ENCODE peak calls at places on chromosomes 2 and 18, in six cellular contexts. E is lung, Q is stomach, B is SK-N-SH, O is astrocyte, D is NT2/D1. G is an unnamed sample. For H3K36me3 and H3K27me3, the result is how much of the 10 kb centered on the place peaks cover.

GRCh38 chr2:128317186-128317897 is 1.3 kb downstream of the HS6ST1 start:
- DNase-seq in O (no peak), B (peak), D (no peak), Q (peak), E (peak), G (peak)

GRCh38 chr2:206154197-206154596 is 5.0 kb downstream of the NDUFS1 start:
- DNase-seq in E (no peak), D (no peak), O (no peak), Q (no peak), B (no peak), G (no peak)

GRCh38 chr2:55133467-55134315 is 83.4 kb upstream of the RTN4 start:
- DNase-seq in O (peak), D (peak), B (no peak), Q (peak), E (peak), G (peak)

GRCh38 chr18:55419132-55419938 is 168.7 kb downstream of the TCF4 start:
- DNase-seq in Q (no peak), O (peak), D (no peak), B (no peak), E (no peak), G (no peak)

GRCh38 chr2:65031341-65032015 is 24.7 kb upstream of the CEP68 start:
- DNase-seq in D (peak), O (no peak), Q (peak), E (no peak), B (no peak), G (peak)

GRCh38 chr2:134206573-134206972 is 47.3 kb upstream of the MGAT5 start:
- DNase-seq in O (peak), B (no peak), D (no peak), E (no peak), Q (peak), G (no peak)

GRCh38 chr18:5630057-5630765 is 86.4 kb upstream of the EPB41L3 start:
- DNase-seq in O (no peak), D (no peak), B (peak), Q (peak), E (peak), G (peak)

GRCh38 chr18:77057043-77057442 is 75.5 kb downstream of the MBP start:
- DNase-seq in O (no peak), B (no peak), D (no peak), Q (no peak), E (no peak), G (no peak)

GRCh38 chr18:56574827-56575226 is 63.6 kb downstream of the TXNL1 start:
- DNase-seq in D (no peak), B (no peak), Q (peak), O (no peak), E (no peak), G (no peak)

DNA sequence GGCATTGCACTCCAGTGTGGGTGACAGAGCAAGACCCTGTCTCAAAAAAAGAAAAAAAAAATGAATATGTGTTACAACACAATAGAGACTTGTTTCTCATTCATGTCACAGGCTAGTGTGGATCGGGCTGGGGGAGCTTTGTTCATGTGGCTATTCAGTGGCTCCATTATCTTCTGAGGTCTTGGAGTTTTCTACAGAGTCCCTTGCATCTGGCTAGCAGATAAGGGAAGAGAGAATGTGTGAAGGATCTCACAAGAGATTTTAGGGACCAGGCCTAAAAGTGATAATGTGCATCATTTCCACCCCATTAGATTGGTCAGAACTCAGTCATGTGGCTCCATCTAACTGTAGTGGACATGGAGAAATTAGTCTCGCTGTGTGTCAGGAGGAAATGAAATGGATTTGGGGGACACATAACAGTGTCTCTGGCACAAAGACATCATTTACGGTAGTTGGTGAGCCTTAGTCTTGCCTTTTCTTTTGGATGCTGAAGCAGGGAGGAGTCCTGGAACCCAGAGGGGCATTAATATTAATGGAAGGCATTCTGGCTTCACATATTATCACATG is 32.4 kb upstream of the CASP10 start:
- DNase-seq in D (no peak), O (no peak), E (no peak), B (no peak), Q (no peak), G (no peak)
- H3K36me3 ChIP-seq in D (under half), O (under half), E (under half), B (under half), Q (half or more), G (under half)

GRCh38 chr2:176140520-176141317 is 10.6 kb upstream of the HOXD4 start:
- DNase-seq in Q (peak), O (no peak), E (peak), D (peak), B (peak), G (peak)
- H3K4me3 ChIP-seq in Q (peak), O (peak), E (no peak), D (peak), B (peak), G (peak)

DNA sequence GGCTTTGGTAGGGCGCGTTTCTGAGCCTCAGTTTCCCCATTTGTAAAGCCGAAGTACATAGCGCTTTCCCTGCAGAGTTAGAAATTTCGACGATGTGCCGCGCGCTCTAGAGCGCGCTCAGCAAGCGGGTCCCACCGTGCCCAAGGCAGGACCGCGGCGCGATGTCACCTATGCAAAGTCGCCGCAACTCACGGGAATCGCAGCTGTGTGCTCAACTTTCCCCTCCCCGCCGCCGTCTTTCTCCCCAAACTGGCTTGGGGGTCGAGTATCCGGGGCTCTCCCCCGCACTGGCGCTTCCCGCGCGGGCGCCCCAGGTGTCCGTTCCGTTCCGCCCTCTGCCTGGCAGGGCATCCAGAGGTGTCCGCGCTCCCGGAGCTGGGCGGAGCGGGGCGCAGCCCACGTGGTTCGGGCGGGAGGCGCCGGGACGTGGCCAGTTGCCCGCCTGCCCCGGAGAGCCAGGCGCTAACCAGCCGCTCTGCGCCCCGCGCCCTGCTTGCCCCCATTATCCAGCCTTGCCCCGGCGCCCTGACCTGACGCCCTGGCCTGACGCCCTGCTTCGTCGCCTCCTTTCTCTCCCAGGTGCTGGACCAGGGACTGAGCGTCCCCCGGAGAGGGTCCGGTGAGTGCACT is at the start of gene MLPH:
- DNase-seq in O (peak), Q (peak), B (peak), D (no peak), E (peak), G (peak)
- H3K27me3 ChIP-seq in O (under half), Q (under half), B (under half), D (half or more), E (under half), G (under half)

GRCh38 chr18:668263-668662 is 10.8 kb downstream of the TYMS start:
- DNase-seq in D (no peak), E (no peak), O (no peak), Q (no peak), B (no peak), G (no peak)

GRCh38 chr18:670456-670996 is 13.1 kb downstream of the TYMS start:
- DNase-seq in E (no peak), B (no peak), Q (no peak), O (no peak), D (no peak), G (no peak)

GRCh38 chr18:666177-666576 is 8.7 kb downstream of the TYMS start:
- DNase-seq in B (no peak), E (no peak), D (no peak), O (no peak), Q (no peak), G (peak)

GRCh38 chr18:669077-669476 is 11.6 kb downstream of the TYMS start:
- DNase-seq in O (no peak), B (no peak), E (no peak), D (no peak), Q (no peak), G (no peak)

DNA sequence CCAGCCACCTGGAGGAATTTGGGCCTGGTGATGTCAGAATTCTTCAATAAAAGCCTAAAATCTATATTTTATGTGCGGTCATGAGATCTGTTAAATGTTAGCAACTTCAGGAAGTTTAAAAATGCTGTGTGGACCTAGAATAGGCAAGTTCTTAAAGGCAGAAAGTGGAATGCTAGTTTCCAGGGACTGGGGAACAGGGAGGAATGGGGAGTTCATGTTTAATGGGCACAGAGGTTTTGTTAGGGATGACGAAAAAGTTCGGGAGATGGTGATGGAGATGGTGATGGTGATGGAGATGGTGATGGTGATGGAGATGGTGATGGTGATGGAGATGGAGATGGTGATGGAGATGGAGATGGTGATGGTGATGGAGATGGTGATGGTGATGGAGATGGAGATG is 9.2 kb downstream of the TYMS start:
- DNase-seq in D (no peak), Q (no peak), O (no peak), E (no peak), B (no peak), G (no peak)
- H3K36me3 ChIP-seq in D (under half), Q (under half), O (under half), E (under half), B (under half), G (under half)

GRCh38 chr2:47534179-47534919 is 131.4 kb downstream of the MSH2 start:
- DNase-seq in O (peak), B (peak), D (peak), E (no peak), Q (no peak), G (peak)
- H3K4me3 ChIP-seq in O (peak), B (no peak), D (no peak), E (no peak), Q (no peak), G (no peak)

GRCh38 chr2:232502513-232502900 is 14.9 kb upstream of the ECEL1 start:
- DNase-seq in Q (no peak), E (no peak), D (no peak), O (no peak), B (no peak), G (peak)
- H3K27me3 ChIP-seq in Q (under half), E (under half), D (under half), O (under half), B (under half), G (under half)

GRCh38 chr2:106831241-106831640 is 54.7 kb downstream of the ST6GAL2 start:
- DNase-seq in O (no peak), B (no peak), E (no peak), Q (no peak), D (no peak), G (no peak)
- H3K36me3 ChIP-seq in O (under half), B (under half), E (under half), Q (under half), D (under half), G (under half)

DNA sequence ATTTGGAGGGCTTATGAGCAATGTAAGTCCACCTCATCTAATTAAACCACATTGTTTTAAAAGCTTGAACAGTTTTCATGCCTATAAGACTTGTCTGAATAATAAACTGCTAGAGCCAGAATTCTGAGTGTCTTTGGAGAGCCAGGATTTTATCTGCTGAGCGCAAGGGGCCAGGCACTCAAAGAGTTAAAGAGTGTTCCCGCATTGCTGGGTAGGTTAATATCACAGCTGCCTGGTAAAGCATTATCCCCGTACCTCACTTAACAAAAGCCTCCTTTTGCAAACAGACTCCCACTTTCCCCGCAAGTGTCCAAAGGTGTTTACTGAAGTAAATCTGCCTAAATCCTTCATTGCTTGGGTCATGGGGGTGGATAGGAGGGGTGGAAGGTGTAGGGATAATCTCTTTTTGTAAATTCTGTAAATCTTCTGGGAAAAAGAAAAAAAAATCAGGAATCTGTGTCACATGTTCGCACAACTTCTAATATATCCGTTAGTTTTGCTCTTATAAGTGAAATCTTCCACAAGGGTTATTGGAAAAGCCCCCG is 10.8 kb downstream of the ZEB2 start:
- DNase-seq in O (no peak), E (no peak), D (no peak), B (no peak), Q (no peak), G (no peak)
- H3K4me3 ChIP-seq in O (no peak), E (no peak), D (no peak), B (no peak), Q (no peak), G (no peak)

G was measured in H7.